ENCODE peak calls at places on chromosomes 12 and 14, in nine cellular contexts. One of them, this sample, is unnamed.
A peak's percentile ranks its signal among the peaks of the same experiment; 100 is the strongest.

GRCh38 chr14:32724864-32725550 is 213.7 kb upstream of the NPAS3 start:
- DNase-seq in heart left ventricle: no peak
- DNase-seq in hypothalamus: no peak
- DNase-seq in left lung: no peak
- DNase-seq in activated naive CD8-positive, alpha-beta T cell treated with anti-CD3 and anti-CD28 coated beads, Interleukin-2, amount 10 ng/mL, durations not matched to agents 7 days and 5 days: no peak
- DNase-seq in SW480: no peak
- DNase-seq in stimulated activated CD4-positive, alpha-beta T cell treated with anti-CD3 and anti-CD28 coated beads, Interleukin-4, amount 100 ng/mL, for 4 hours: no peak
- DNase-seq in stimulated activated CD8-positive, alpha-beta memory T cell treated with anti-CD3 and anti-CD28 coated beads, Interleukin-2, amount 100 ng/mL, for 1 hour: no peak
- DNase-seq in fibroblast of lung: peak; percentile 79
- DNase-seq in this sample: no peak

GRCh38 chr12:109981311-109981710 is 14.9 kb downstream of the GIT2 start:
- DNase-seq in heart left ventricle: no peak
- DNase-seq in hypothalamus: no peak
- DNase-seq in left lung: no peak
- DNase-seq in activated naive CD8-positive, alpha-beta T cell treated with anti-CD3 and anti-CD28 coated beads, Interleukin-2, amount 10 ng/mL, durations not matched to agents 7 days and 5 days: no peak
- DNase-seq in SW480: no peak
- DNase-seq in stimulated activated CD4-positive, alpha-beta T cell treated with anti-CD3 and anti-CD28 coated beads, Interleukin-4, amount 100 ng/mL, for 4 hours: peak; percentile 70
- DNase-seq in stimulated activated CD8-positive, alpha-beta memory T cell treated with anti-CD3 and anti-CD28 coated beads, Interleukin-2, amount 100 ng/mL, for 1 hour: no peak
- DNase-seq in fibroblast of lung: no peak
- DNase-seq in this sample: no peak

GRCh38 chr14:69240527-69241173 is 19.3 kb upstream of the GALNT16 start:
- DNase-seq in heart left ventricle: no peak
- DNase-seq in hypothalamus: no peak
- DNase-seq in left lung: no peak
- DNase-seq in activated naive CD8-positive, alpha-beta T cell treated with anti-CD3 and anti-CD28 coated beads, Interleukin-2, amount 10 ng/mL, durations not matched to agents 7 days and 5 days: no peak
- DNase-seq in SW480: no peak
- DNase-seq in stimulated activated CD4-positive, alpha-beta T cell treated with anti-CD3 and anti-CD28 coated beads, Interleukin-4, amount 100 ng/mL, for 4 hours: no peak
- DNase-seq in stimulated activated CD8-positive, alpha-beta memory T cell treated with anti-CD3 and anti-CD28 coated beads, Interleukin-2, amount 100 ng/mL, for 1 hour: no peak
- DNase-seq in fibroblast of lung: no peak
- DNase-seq in this sample: no peak

GRCh38 chr12:54565658-54566552 is 16.5 kb downstream of the PDE1B start:
- DNase-seq in heart left ventricle: no peak
- DNase-seq in hypothalamus: no peak
- DNase-seq in left lung: no peak
- DNase-seq in activated naive CD8-positive, alpha-beta T cell treated with anti-CD3 and anti-CD28 coated beads, Interleukin-2, amount 10 ng/mL, durations not matched to agents 7 days and 5 days: no peak
- DNase-seq in SW480: no peak
- DNase-seq in stimulated activated CD4-positive, alpha-beta T cell treated with anti-CD3 and anti-CD28 coated beads, Interleukin-4, amount 100 ng/mL, for 4 hours: no peak
- DNase-seq in stimulated activated CD8-positive, alpha-beta memory T cell treated with anti-CD3 and anti-CD28 coated beads, Interleukin-2, amount 100 ng/mL, for 1 hour: no peak
- DNase-seq in fibroblast of lung: no peak
- DNase-seq in this sample: no peak

GRCh38 chr14:24339284-24340151 is at the start of gene RIPK3:
- DNase-seq in heart left ventricle: peak; percentile 83
- DNase-seq in hypothalamus: no peak
- DNase-seq in left lung: peak; percentile 79
- DNase-seq in activated naive CD8-positive, alpha-beta T cell treated with anti-CD3 and anti-CD28 coated beads, Interleukin-2, amount 10 ng/mL, durations not matched to agents 7 days and 5 days: peak; percentile 76
- DNase-seq in SW480: no peak
- DNase-seq in stimulated activated CD4-positive, alpha-beta T cell treated with anti-CD3 and anti-CD28 coated beads, Interleukin-4, amount 100 ng/mL, for 4 hours: peak; percentile 66
- DNase-seq in stimulated activated CD8-positive, alpha-beta memory T cell treated with anti-CD3 and anti-CD28 coated beads, Interleukin-2, amount 100 ng/mL, for 1 hour: peak; percentile 33
- DNase-seq in fibroblast of lung: no peak
- DNase-seq in this sample: no peak

GRCh38 chr12:54853933-54854538 is at the start of gene MUCL1:
- DNase-seq in heart left ventricle: no peak
- DNase-seq in hypothalamus: no peak
- DNase-seq in left lung: no peak
- DNase-seq in activated naive CD8-positive, alpha-beta T cell treated with anti-CD3 and anti-CD28 coated beads, Interleukin-2, amount 10 ng/mL, durations not matched to agents 7 days and 5 days: peak; percentile 36
- DNase-seq in SW480: peak; percentile 70
- DNase-seq in stimulated activated CD4-positive, alpha-beta T cell treated with anti-CD3 and anti-CD28 coated beads, Interleukin-4, amount 100 ng/mL, for 4 hours: peak; percentile 74
- DNase-seq in stimulated activated CD8-positive, alpha-beta memory T cell treated with anti-CD3 and anti-CD28 coated beads, Interleukin-2, amount 100 ng/mL, for 1 hour: peak; percentile 37
- DNase-seq in fibroblast of lung: peak; percentile 72
- DNase-seq in this sample: peak; percentile 46

GRCh38 chr12:114166360-114166759 is 200.2 kb upstream of the RBM19 start:
- DNase-seq in heart left ventricle: no peak
- DNase-seq in hypothalamus: peak; percentile 20
- DNase-seq in left lung: no peak
- DNase-seq in activated naive CD8-positive, alpha-beta T cell treated with anti-CD3 and anti-CD28 coated beads, Interleukin-2, amount 10 ng/mL, durations not matched to agents 7 days and 5 days: no peak
- DNase-seq in SW480: peak; percentile 20
- DNase-seq in stimulated activated CD4-positive, alpha-beta T cell treated with anti-CD3 and anti-CD28 coated beads, Interleukin-4, amount 100 ng/mL, for 4 hours: no peak
- DNase-seq in stimulated activated CD8-positive, alpha-beta memory T cell treated with anti-CD3 and anti-CD28 coated beads, Interleukin-2, amount 100 ng/mL, for 1 hour: no peak
- DNase-seq in fibroblast of lung: peak; percentile 80
- DNase-seq in this sample: no peak

GRCh38 chr14:64572721-64573508 is 23.2 kb downstream of the PPP1R36 start:
- DNase-seq in heart left ventricle: no peak
- DNase-seq in hypothalamus: no peak
- DNase-seq in left lung: no peak
- DNase-seq in activated naive CD8-positive, alpha-beta T cell treated with anti-CD3 and anti-CD28 coated beads, Interleukin-2, amount 10 ng/mL, durations not matched to agents 7 days and 5 days: no peak
- DNase-seq in SW480: no peak
- DNase-seq in stimulated activated CD4-positive, alpha-beta T cell treated with anti-CD3 and anti-CD28 coated beads, Interleukin-4, amount 100 ng/mL, for 4 hours: no peak
- DNase-seq in stimulated activated CD8-positive, alpha-beta memory T cell treated with anti-CD3 and anti-CD28 coated beads, Interleukin-2, amount 100 ng/mL, for 1 hour: no peak
- DNase-seq in fibroblast of lung: peak; percentile 77
- DNase-seq in this sample: no peak

GRCh38 chr12:112473056-112473455 is 54.3 kb downstream of the PTPN11 start:
- DNase-seq in heart left ventricle: no peak
- DNase-seq in hypothalamus: no peak
- DNase-seq in left lung: no peak
- DNase-seq in activated naive CD8-positive, alpha-beta T cell treated with anti-CD3 and anti-CD28 coated beads, Interleukin-2, amount 10 ng/mL, durations not matched to agents 7 days and 5 days: no peak
- DNase-seq in SW480: no peak
- DNase-seq in stimulated activated CD4-positive, alpha-beta T cell treated with anti-CD3 and anti-CD28 coated beads, Interleukin-4, amount 100 ng/mL, for 4 hours: no peak
- DNase-seq in stimulated activated CD8-positive, alpha-beta memory T cell treated with anti-CD3 and anti-CD28 coated beads, Interleukin-2, amount 100 ng/mL, for 1 hour: no peak
- DNase-seq in fibroblast of lung: no peak
- DNase-seq in this sample: no peak

GRCh38 chr12:80373666-80374065 is 70.4 kb upstream of the PTPRQ start:
- DNase-seq in heart left ventricle: no peak
- DNase-seq in hypothalamus: no peak
- DNase-seq in left lung: no peak
- DNase-seq in activated naive CD8-positive, alpha-beta T cell treated with anti-CD3 and anti-CD28 coated beads, Interleukin-2, amount 10 ng/mL, durations not matched to agents 7 days and 5 days: no peak
- DNase-seq in SW480: no peak
- DNase-seq in stimulated activated CD4-positive, alpha-beta T cell treated with anti-CD3 and anti-CD28 coated beads, Interleukin-4, amount 100 ng/mL, for 4 hours: no peak
- DNase-seq in stimulated activated CD8-positive, alpha-beta memory T cell treated with anti-CD3 and anti-CD28 coated beads, Interleukin-2, amount 100 ng/mL, for 1 hour: no peak
- DNase-seq in fibroblast of lung: no peak
- DNase-seq in this sample: no peak

GRCh38 chr14:102993523-102993922 is 63.8 kb downstream of the CDC42BPB start:
- DNase-seq in heart left ventricle: no peak
- DNase-seq in hypothalamus: no peak
- DNase-seq in left lung: no peak
- DNase-seq in activated naive CD8-positive, alpha-beta T cell treated with anti-CD3 and anti-CD28 coated beads, Interleukin-2, amount 10 ng/mL, durations not matched to agents 7 days and 5 days: no peak
- DNase-seq in SW480: peak; percentile 81
- DNase-seq in stimulated activated CD4-positive, alpha-beta T cell treated with anti-CD3 and anti-CD28 coated beads, Interleukin-4, amount 100 ng/mL, for 4 hours: no peak
- DNase-seq in stimulated activated CD8-positive, alpha-beta memory T cell treated with anti-CD3 and anti-CD28 coated beads, Interleukin-2, amount 100 ng/mL, for 1 hour: no peak
- DNase-seq in fibroblast of lung: peak; percentile 52
- DNase-seq in this sample: no peak

GRCh38 chr12:72901685-72902084 is 629.5 kb downstream of the TRHDE start:
- DNase-seq in heart left ventricle: no peak
- DNase-seq in hypothalamus: no peak
- DNase-seq in left lung: no peak
- DNase-seq in activated naive CD8-positive, alpha-beta T cell treated with anti-CD3 and anti-CD28 coated beads, Interleukin-2, amount 10 ng/mL, durations not matched to agents 7 days and 5 days: no peak
- DNase-seq in SW480: no peak
- DNase-seq in stimulated activated CD4-positive, alpha-beta T cell treated with anti-CD3 and anti-CD28 coated beads, Interleukin-4, amount 100 ng/mL, for 4 hours: no peak
- DNase-seq in stimulated activated CD8-positive, alpha-beta memory T cell treated with anti-CD3 and anti-CD28 coated beads, Interleukin-2, amount 100 ng/mL, for 1 hour: no peak
- DNase-seq in fibroblast of lung: no peak
- DNase-seq in this sample: no peak

GRCh38 chr14:58796636-58797429 is 159.1 kb downstream of the DACT1 start:
- DNase-seq in heart left ventricle: no peak
- DNase-seq in hypothalamus: no peak
- DNase-seq in left lung: no peak
- DNase-seq in activated naive CD8-positive, alpha-beta T cell treated with anti-CD3 and anti-CD28 coated beads, Interleukin-2, amount 10 ng/mL, durations not matched to agents 7 days and 5 days: no peak
- DNase-seq in SW480: no peak
- DNase-seq in stimulated activated CD4-positive, alpha-beta T cell treated with anti-CD3 and anti-CD28 coated beads, Interleukin-4, amount 100 ng/mL, for 4 hours: no peak
- DNase-seq in stimulated activated CD8-positive, alpha-beta memory T cell treated with anti-CD3 and anti-CD28 coated beads, Interleukin-2, amount 100 ng/mL, for 1 hour: no peak
- DNase-seq in fibroblast of lung: no peak
- DNase-seq in this sample: no peak

GRCh38 chr12:4271433-4272013 is 2.0 kb upstream of the CCND2 start:
- DNase-seq in heart left ventricle: no peak
- DNase-seq in hypothalamus: peak; percentile 70
- DNase-seq in left lung: no peak
- DNase-seq in activated naive CD8-positive, alpha-beta T cell treated with anti-CD3 and anti-CD28 coated beads, Interleukin-2, amount 10 ng/mL, durations not matched to agents 7 days and 5 days: no peak
- DNase-seq in SW480: peak; percentile 82
- DNase-seq in stimulated activated CD4-positive, alpha-beta T cell treated with anti-CD3 and anti-CD28 coated beads, Interleukin-4, amount 100 ng/mL, for 4 hours: no peak
- DNase-seq in stimulated activated CD8-positive, alpha-beta memory T cell treated with anti-CD3 and anti-CD28 coated beads, Interleukin-2, amount 100 ng/mL, for 1 hour: no peak
- DNase-seq in fibroblast of lung: no peak
- DNase-seq in this sample: no peak

GRCh38 chr12:6939187-6939540 is 4.5 kb upstream of the RNU7-1 start:
- DNase-seq in heart left ventricle: no peak
- DNase-seq in hypothalamus: no peak
- DNase-seq in left lung: no peak
- DNase-seq in activated naive CD8-positive, alpha-beta T cell treated with anti-CD3 and anti-CD28 coated beads, Interleukin-2, amount 10 ng/mL, durations not matched to agents 7 days and 5 days: no peak
- DNase-seq in SW480: no peak
- DNase-seq in stimulated activated CD4-positive, alpha-beta T cell treated with anti-CD3 and anti-CD28 coated beads, Interleukin-4, amount 100 ng/mL, for 4 hours: no peak
- DNase-seq in stimulated activated CD8-positive, alpha-beta memory T cell treated with anti-CD3 and anti-CD28 coated beads, Interleukin-2, amount 100 ng/mL, for 1 hour: no peak
- DNase-seq in fibroblast of lung: no peak
- DNase-seq in this sample: no peak

GRCh38 chr14:21997300-21997699 is 323.7 kb upstream of the OR4E1 start:
- DNase-seq in heart left ventricle: no peak
- DNase-seq in hypothalamus: no peak
- DNase-seq in left lung: no peak
- DNase-seq in activated naive CD8-positive, alpha-beta T cell treated with anti-CD3 and anti-CD28 coated beads, Interleukin-2, amount 10 ng/mL, durations not matched to agents 7 days and 5 days: no peak
- DNase-seq in SW480: peak; percentile 38
- DNase-seq in stimulated activated CD4-positive, alpha-beta T cell treated with anti-CD3 and anti-CD28 coated beads, Interleukin-4, amount 100 ng/mL, for 4 hours: peak; percentile 40
- DNase-seq in stimulated activated CD8-positive, alpha-beta memory T cell treated with anti-CD3 and anti-CD28 coated beads, Interleukin-2, amount 100 ng/mL, for 1 hour: no peak
- DNase-seq in fibroblast of lung: no peak
- DNase-seq in this sample: no peak

GRCh38 chr12:43306066-43306465 is 245.9 kb downstream of the ADAMTS20 start:
- DNase-seq in heart left ventricle: no peak
- DNase-seq in hypothalamus: no peak
- DNase-seq in left lung: no peak
- DNase-seq in activated naive CD8-positive, alpha-beta T cell treated with anti-CD3 and anti-CD28 coated beads, Interleukin-2, amount 10 ng/mL, durations not matched to agents 7 days and 5 days: no peak
- DNase-seq in SW480: no peak
- DNase-seq in stimulated activated CD4-positive, alpha-beta T cell treated with anti-CD3 and anti-CD28 coated beads, Interleukin-4, amount 100 ng/mL, for 4 hours: no peak
- DNase-seq in stimulated activated CD8-positive, alpha-beta memory T cell treated with anti-CD3 and anti-CD28 coated beads, Interleukin-2, amount 100 ng/mL, for 1 hour: no peak
- DNase-seq in fibroblast of lung: peak; percentile 87
- DNase-seq in this sample: no peak

GRCh38 chr12:84270470-84271140 is 642.0 kb downstream of the SLC6A15 start:
- DNase-seq in heart left ventricle: no peak
- DNase-seq in hypothalamus: no peak
- DNase-seq in left lung: no peak
- DNase-seq in activated naive CD8-positive, alpha-beta T cell treated with anti-CD3 and anti-CD28 coated beads, Interleukin-2, amount 10 ng/mL, durations not matched to agents 7 days and 5 days: no peak
- DNase-seq in SW480: no peak
- DNase-seq in stimulated activated CD4-positive, alpha-beta T cell treated with anti-CD3 and anti-CD28 coated beads, Interleukin-4, amount 100 ng/mL, for 4 hours: no peak
- DNase-seq in stimulated activated CD8-positive, alpha-beta memory T cell treated with anti-CD3 and anti-CD28 coated beads, Interleukin-2, amount 100 ng/mL, for 1 hour: no peak
- DNase-seq in fibroblast of lung: no peak
- DNase-seq in this sample: no peak

GRCh38 chr14:95998656-95999055 is 40.5 kb upstream of the C14orf132 start:
- DNase-seq in heart left ventricle: no peak
- DNase-seq in hypothalamus: no peak
- DNase-seq in left lung: no peak
- DNase-seq in activated naive CD8-positive, alpha-beta T cell treated with anti-CD3 and anti-CD28 coated beads, Interleukin-2, amount 10 ng/mL, durations not matched to agents 7 days and 5 days: no peak
- DNase-seq in SW480: peak; percentile 37
- DNase-seq in stimulated activated CD4-positive, alpha-beta T cell treated with anti-CD3 and anti-CD28 coated beads, Interleukin-4, amount 100 ng/mL, for 4 hours: no peak
- DNase-seq in stimulated activated CD8-positive, alpha-beta memory T cell treated with anti-CD3 and anti-CD28 coated beads, Interleukin-2, amount 100 ng/mL, for 1 hour: no peak
- DNase-seq in fibroblast of lung: peak; percentile 70
- DNase-seq in this sample: no peak

GRCh38 chr12:120361506-120362208 is 7.3 kb downstream of the MSI1 start:
- DNase-seq in heart left ventricle: peak; percentile 78
- DNase-seq in hypothalamus: peak; percentile 79
- DNase-seq in left lung: peak; percentile 49
- DNase-seq in activated naive CD8-positive, alpha-beta T cell treated with anti-CD3 and anti-CD28 coated beads, Interleukin-2, amount 10 ng/mL, durations not matched to agents 7 days and 5 days: peak; percentile 43
- DNase-seq in SW480: no peak
- DNase-seq in stimulated activated CD4-positive, alpha-beta T cell treated with anti-CD3 and anti-CD28 coated beads, Interleukin-4, amount 100 ng/mL, for 4 hours: no peak
- DNase-seq in stimulated activated CD8-positive, alpha-beta memory T cell treated with anti-CD3 and anti-CD28 coated beads, Interleukin-2, amount 100 ng/mL, for 1 hour: no peak
- DNase-seq in fibroblast of lung: peak; percentile 74
- DNase-seq in this sample: no peak

GRCh38 chr12:67069451-67070306 is 199.5 kb upstream of the CAND1 start:
- DNase-seq in heart left ventricle: no peak
- DNase-seq in hypothalamus: peak; percentile 44
- DNase-seq in left lung: no peak
- DNase-seq in activated naive CD8-positive, alpha-beta T cell treated with anti-CD3 and anti-CD28 coated beads, Interleukin-2, amount 10 ng/mL, durations not matched to agents 7 days and 5 days: peak; percentile 71
- DNase-seq in SW480: peak; percentile 42
- DNase-seq in stimulated activated CD4-positive, alpha-beta T cell treated with anti-CD3 and anti-CD28 coated beads, Interleukin-4, amount 100 ng/mL, for 4 hours: peak; percentile 46
- DNase-seq in stimulated activated CD8-positive, alpha-beta memory T cell treated with anti-CD3 and anti-CD28 coated beads, Interleukin-2, amount 100 ng/mL, for 1 hour: no peak
- DNase-seq in fibroblast of lung: no peak
- DNase-seq in this sample: no peak

GRCh38 chr14:34810028-34810427 is 65.1 kb downstream of the BAZ1A start:
- DNase-seq in heart left ventricle: no peak
- DNase-seq in hypothalamus: no peak
- DNase-seq in left lung: no peak
- DNase-seq in activated naive CD8-positive, alpha-beta T cell treated with anti-CD3 and anti-CD28 coated beads, Interleukin-2, amount 10 ng/mL, durations not matched to agents 7 days and 5 days: no peak
- DNase-seq in SW480: no peak
- DNase-seq in stimulated activated CD4-positive, alpha-beta T cell treated with anti-CD3 and anti-CD28 coated beads, Interleukin-4, amount 100 ng/mL, for 4 hours: no peak
- DNase-seq in stimulated activated CD8-positive, alpha-beta memory T cell treated with anti-CD3 and anti-CD28 coated beads, Interleukin-2, amount 100 ng/mL, for 1 hour: no peak
- DNase-seq in fibroblast of lung: no peak
- DNase-seq in this sample: no peak

GRCh38 chr14:80278293-80279037 is 67.2 kb upstream of the DIO2 start:
- DNase-seq in heart left ventricle: no peak
- DNase-seq in hypothalamus: no peak
- DNase-seq in left lung: no peak
- DNase-seq in activated naive CD8-positive, alpha-beta T cell treated with anti-CD3 and anti-CD28 coated beads, Interleukin-2, amount 10 ng/mL, durations not matched to agents 7 days and 5 days: no peak
- DNase-seq in SW480: no peak
- DNase-seq in stimulated activated CD4-positive, alpha-beta T cell treated with anti-CD3 and anti-CD28 coated beads, Interleukin-4, amount 100 ng/mL, for 4 hours: no peak
- DNase-seq in stimulated activated CD8-positive, alpha-beta memory T cell treated with anti-CD3 and anti-CD28 coated beads, Interleukin-2, amount 100 ng/mL, for 1 hour: no peak
- DNase-seq in fibroblast of lung: peak; percentile 39
- DNase-seq in this sample: no peak

GRCh38 chr14:57845802-57846531 is 19.9 kb downstream of the SLC35F4 start:
- DNase-seq in heart left ventricle: no peak
- DNase-seq in hypothalamus: no peak
- DNase-seq in left lung: no peak
- DNase-seq in activated naive CD8-positive, alpha-beta T cell treated with anti-CD3 and anti-CD28 coated beads, Interleukin-2, amount 10 ng/mL, durations not matched to agents 7 days and 5 days: no peak
- DNase-seq in SW480: no peak
- DNase-seq in stimulated activated CD4-positive, alpha-beta T cell treated with anti-CD3 and anti-CD28 coated beads, Interleukin-4, amount 100 ng/mL, for 4 hours: no peak
- DNase-seq in stimulated activated CD8-positive, alpha-beta memory T cell treated with anti-CD3 and anti-CD28 coated beads, Interleukin-2, amount 100 ng/mL, for 1 hour: no peak
- DNase-seq in fibroblast of lung: no peak
- DNase-seq in this sample: no peak

GRCh38 chr12:132615579-132616066 is 3.0 kb upstream of the P2RX2 start:
- DNase-seq in heart left ventricle: peak; percentile 44
- DNase-seq in hypothalamus: no peak
- DNase-seq in left lung: no peak
- DNase-seq in activated naive CD8-positive, alpha-beta T cell treated with anti-CD3 and anti-CD28 coated beads, Interleukin-2, amount 10 ng/mL, durations not matched to agents 7 days and 5 days: no peak
- DNase-seq in SW480: no peak
- DNase-seq in stimulated activated CD4-positive, alpha-beta T cell treated with anti-CD3 and anti-CD28 coated beads, Interleukin-4, amount 100 ng/mL, for 4 hours: no peak
- DNase-seq in stimulated activated CD8-positive, alpha-beta memory T cell treated with anti-CD3 and anti-CD28 coated beads, Interleukin-2, amount 100 ng/mL, for 1 hour: no peak
- DNase-seq in fibroblast of lung: no peak
- DNase-seq in this sample: no peak

GRCh38 chr12:25074113-25074512 is 120.8 kb downstream of the DNAI7 start:
- DNase-seq in heart left ventricle: no peak
- DNase-seq in hypothalamus: no peak
- DNase-seq in left lung: no peak
- DNase-seq in activated naive CD8-positive, alpha-beta T cell treated with anti-CD3 and anti-CD28 coated beads, Interleukin-2, amount 10 ng/mL, durations not matched to agents 7 days and 5 days: no peak
- DNase-seq in SW480: no peak
- DNase-seq in stimulated activated CD4-positive, alpha-beta T cell treated with anti-CD3 and anti-CD28 coated beads, Interleukin-4, amount 100 ng/mL, for 4 hours: no peak
- DNase-seq in stimulated activated CD8-positive, alpha-beta memory T cell treated with anti-CD3 and anti-CD28 coated beads, Interleukin-2, amount 100 ng/mL, for 1 hour: no peak
- DNase-seq in fibroblast of lung: no peak
- DNase-seq in this sample: no peak

GRCh38 chr12:18905134-18905533 is 167.2 kb downstream of the CAPZA3 start:
- DNase-seq in heart left ventricle: no peak
- DNase-seq in hypothalamus: no peak
- DNase-seq in left lung: no peak
- DNase-seq in activated naive CD8-positive, alpha-beta T cell treated with anti-CD3 and anti-CD28 coated beads, Interleukin-2, amount 10 ng/mL, durations not matched to agents 7 days and 5 days: no peak
- DNase-seq in SW480: peak; percentile 29
- DNase-seq in stimulated activated CD4-positive, alpha-beta T cell treated with anti-CD3 and anti-CD28 coated beads, Interleukin-4, amount 100 ng/mL, for 4 hours: no peak
- DNase-seq in stimulated activated CD8-positive, alpha-beta memory T cell treated with anti-CD3 and anti-CD28 coated beads, Interleukin-2, amount 100 ng/mL, for 1 hour: no peak
- DNase-seq in fibroblast of lung: no peak
- DNase-seq in this sample: no peak

GRCh38 chr12:100845095-100845494 is 50.5 kb downstream of the ANO4 start:
- DNase-seq in heart left ventricle: no peak
- DNase-seq in hypothalamus: no peak
- DNase-seq in left lung: no peak
- DNase-seq in activated naive CD8-positive, alpha-beta T cell treated with anti-CD3 and anti-CD28 coated beads, Interleukin-2, amount 10 ng/mL, durations not matched to agents 7 days and 5 days: no peak
- DNase-seq in SW480: peak; percentile 92
- DNase-seq in stimulated activated CD4-positive, alpha-beta T cell treated with anti-CD3 and anti-CD28 coated beads, Interleukin-4, amount 100 ng/mL, for 4 hours: no peak
- DNase-seq in stimulated activated CD8-positive, alpha-beta memory T cell treated with anti-CD3 and anti-CD28 coated beads, Interleukin-2, amount 100 ng/mL, for 1 hour: no peak
- DNase-seq in fibroblast of lung: no peak
- DNase-seq in this sample: no peak

GRCh38 chr14:76884853-76885276 is 58.7 kb downstream of the LRRC74A start:
- DNase-seq in heart left ventricle: peak; percentile 83
- DNase-seq in hypothalamus: no peak
- DNase-seq in left lung: no peak
- DNase-seq in activated naive CD8-positive, alpha-beta T cell treated with anti-CD3 and anti-CD28 coated beads, Interleukin-2, amount 10 ng/mL, durations not matched to agents 7 days and 5 days: no peak
- DNase-seq in SW480: no peak
- DNase-seq in stimulated activated CD4-positive, alpha-beta T cell treated with anti-CD3 and anti-CD28 coated beads, Interleukin-4, amount 100 ng/mL, for 4 hours: no peak
- DNase-seq in stimulated activated CD8-positive, alpha-beta memory T cell treated with anti-CD3 and anti-CD28 coated beads, Interleukin-2, amount 100 ng/mL, for 1 hour: no peak
- DNase-seq in fibroblast of lung: no peak
- DNase-seq in this sample: no peak

GRCh38 chr12:62651138-62651537 is 184.5 kb downstream of the MON2 start:
- DNase-seq in heart left ventricle: no peak
- DNase-seq in hypothalamus: no peak
- DNase-seq in left lung: no peak
- DNase-seq in activated naive CD8-positive, alpha-beta T cell treated with anti-CD3 and anti-CD28 coated beads, Interleukin-2, amount 10 ng/mL, durations not matched to agents 7 days and 5 days: no peak
- DNase-seq in SW480: no peak
- DNase-seq in stimulated activated CD4-positive, alpha-beta T cell treated with anti-CD3 and anti-CD28 coated beads, Interleukin-4, amount 100 ng/mL, for 4 hours: no peak
- DNase-seq in stimulated activated CD8-positive, alpha-beta memory T cell treated with anti-CD3 and anti-CD28 coated beads, Interleukin-2, amount 100 ng/mL, for 1 hour: no peak
- DNase-seq in fibroblast of lung: no peak
- DNase-seq in this sample: no peak